ENCODE peak calls at places on chromosomes 4 and X, in ten cellular contexts. O, S, R, Z, Q, F, D, M, G and K are unnamed samples.

GRCh38 chr4:4456351-4456750 is 69.4 kb downstream of the NSG1 start:
- DNase-seq in O (no peak), S (no peak), R (peak), Z (no peak), Q (no peak), F (no peak), D (no peak), M (no peak), G (no peak), K (no peak)

GRCh38 chr4:124414641-124415040 is 297.9 kb downstream of the ANKRD50 start:
- DNase-seq in O (no peak), S (peak), R (no peak), Z (peak), Q (no peak), F (no peak), D (no peak), M (no peak), G (no peak), K (no peak)

GRCh38 chrX:8067754-8068469 is 103.2 kb downstream of the VCX2 start:
- DNase-seq in O (no peak), S (peak), R (no peak), Z (peak), Q (peak), F (no peak), D (no peak), M (no peak), G (no peak), K (no peak)

GRCh38 chr4:173485164-173485563 is 44.9 kb downstream of the HAND2 start:
- DNase-seq in O (no peak), S (peak), R (no peak), Z (peak), Q (no peak), F (no peak), D (no peak), M (no peak), G (no peak), K (no peak)

GRCh38 chr4:88827442-88827841 is 129.8 kb upstream of the NAP1L5 start:
- DNase-seq in O (no peak), S (peak), R (no peak), Z (peak), Q (no peak), F (no peak), D (no peak), M (no peak), G (no peak), K (no peak)

GRCh38 chrX:140050906-140051305 is 85.6 kb upstream of the CXorf66 start:
- DNase-seq in O (no peak), S (peak), R (no peak), Z (peak), Q (peak), F (no peak), D (no peak), M (no peak), G (no peak), K (no peak)

GRCh38 chrX:113390531-113390930 is 549.9 kb upstream of the AMOT start:
- DNase-seq in O (no peak), S (no peak), R (no peak), Z (no peak), Q (no peak), F (no peak), D (no peak), M (no peak), G (no peak), K (no peak)

GRCh38 chr4:99468891-99469290 is 33.7 kb upstream of the ADH7 start:
- DNase-seq in O (no peak), S (peak), R (no peak), Z (peak), Q (no peak), F (no peak), D (no peak), M (no peak), G (no peak), K (no peak)

GRCh38 chr4:75542824-75543223 is 13.0 kb upstream of the ODAPH start:
- DNase-seq in O (no peak), S (peak), R (peak), Z (peak), Q (peak), F (no peak), D (no peak), M (no peak), G (no peak), K (no peak)

GRCh38 chr4:139603576-139604387 is 47.8 kb upstream of the SETD7 start:
- DNase-seq in O (peak), S (peak), R (peak), Z (peak), Q (peak), F (no peak), D (peak), M (peak), G (no peak), K (no peak)

GRCh38 chr4:114535725-114536124 is 62.9 kb upstream of the UGT8 start:
- DNase-seq in O (no peak), S (no peak), R (no peak), Z (no peak), Q (no peak), F (no peak), D (no peak), M (no peak), G (no peak), K (no peak)

GRCh38 chr4:73388887-73389286 is 15.2 kb upstream of the ALB start:
- DNase-seq in O (no peak), S (no peak), R (no peak), Z (no peak), Q (no peak), F (no peak), D (no peak), M (no peak), G (no peak), K (no peak)

GRCh38 chrX:46072372-46072771 is 472.8 kb downstream of the ZNF674 start:
- DNase-seq in O (no peak), S (no peak), R (no peak), Z (no peak), Q (no peak), F (no peak), D (no peak), M (no peak), G (no peak), K (no peak)

GRCh38 chr4:126568652-126569580 is 1063.8 kb upstream of the INTU start:
- DNase-seq in O (no peak), S (no peak), R (no peak), Z (peak), Q (no peak), F (no peak), D (no peak), M (no peak), G (no peak), K (no peak)

GRCh38 chr4:8819019-8819418 is 52.6 kb downstream of the HMX1 start:
- DNase-seq in O (no peak), S (no peak), R (no peak), Z (no peak), Q (no peak), F (no peak), D (no peak), M (no peak), G (no peak), K (no peak)

GRCh38 chr4:112113786-112114185 is 31.5 kb upstream of the FAM241A start:
- DNase-seq in O (no peak), S (no peak), R (no peak), Z (no peak), Q (no peak), F (no peak), D (no peak), M (no peak), G (no peak), K (no peak)

GRCh38 chr4:112114452-112114851 is 30.8 kb upstream of the FAM241A start:
- DNase-seq in O (no peak), S (no peak), R (no peak), Z (no peak), Q (no peak), F (no peak), D (no peak), M (no peak), G (no peak), K (no peak)

GRCh38 chr4:112111306-112111705 is 33.9 kb upstream of the FAM241A start:
- DNase-seq in O (no peak), S (no peak), R (no peak), Z (no peak), Q (no peak), F (no peak), D (no peak), M (no peak), G (no peak), K (no peak)

GRCh38 chr4:112112590-112113170 is 32.6 kb upstream of the FAM241A start:
- DNase-seq in O (no peak), S (no peak), R (no peak), Z (no peak), Q (peak), F (no peak), D (no peak), M (no peak), G (no peak), K (no peak)

GRCh38 chr4:112109455-112110425 is 35.5 kb upstream of the FAM241A start:
- DNase-seq in O (no peak), S (peak), R (no peak), Z (peak), Q (peak), F (no peak), D (no peak), M (no peak), G (no peak), K (no peak)
- TF ChIP-seq CTCF in O (no peak), S (no peak), R (no peak), Z (no peak), Q (no peak), F (no peak), D (no peak), M (no peak), G (no peak), K (no peak)

GRCh38 chrX:105210258-105210657 is 10.2 kb downstream of the TEX13A start:
- DNase-seq in O (no peak), S (no peak), R (no peak), Z (no peak), Q (no peak), F (no peak), D (no peak), M (no peak), G (no peak), K (no peak)
- TF ChIP-seq CTCF in O (no peak), S (no peak), R (peak), Z (no peak), Q (no peak), F (no peak), D (no peak), M (no peak), G (no peak), K (peak)

GRCh38 chr4:111475001-111475400 is 670.3 kb upstream of the FAM241A start:
- DNase-seq in O (peak), S (peak), R (no peak), Z (peak), Q (peak), F (no peak), D (peak), M (no peak), G (no peak), K (peak)
- TF ChIP-seq CTCF in O (peak), S (peak), R (peak), Z (peak), Q (peak), F (no peak), D (peak), M (peak), G (no peak), K (peak)

GRCh38 chrX:125205918-125206665 is 113.6 kb upstream of the TEX13C start:
- DNase-seq in O (no peak), S (no peak), R (no peak), Z (no peak), Q (peak), F (no peak), D (peak), M (no peak), G (no peak), K (peak)
- TF ChIP-seq CTCF in O (no peak), S (no peak), R (peak), Z (no peak), Q (peak), F (no peak), D (no peak), M (no peak), G (no peak), K (no peak)